ENCODE peak calls at places on chromosomes 2 and 18, in nine cellular contexts. One of them, this sample, is unnamed. For H3K36me3 and H3K4me1, the result is how much of the 10 kb centered on the place peaks cover.

GRCh38 chr2:231928901-231929725 is 2.9 kb upstream of the NPPC start:
- DNase-seq in HCT116: no peak
- DNase-seq in spleen: peak
- DNase-seq in GM23338: no peak
- DNase-seq in stomach: peak
- DNase-seq in transverse colon: no peak
- DNase-seq in K562: no peak
- DNase-seq in sigmoid colon: peak
- DNase-seq in GM12878: no peak
- DNase-seq in this sample: no peak

GRCh38 chr2:37858197-37858711 is 66.8 kb upstream of the RMDN2 start:
- DNase-seq in spleen: no peak
- DNase-seq in stomach: no peak
- DNase-seq in HCT116: no peak
- DNase-seq in transverse colon: peak
- DNase-seq in sigmoid colon: peak
- DNase-seq in GM12878: no peak
- DNase-seq in K562: no peak
- DNase-seq in GM23338: no peak
- DNase-seq in this sample: no peak

GRCh38 chr18:69383191-69383590 is 17.5 kb upstream of the DOK6 start:
- DNase-seq in stomach: no peak
- DNase-seq in HCT116: no peak
- DNase-seq in GM12878: no peak
- DNase-seq in K562: no peak
- DNase-seq in spleen: no peak
- DNase-seq in GM23338: peak
- DNase-seq in sigmoid colon: no peak
- DNase-seq in transverse colon: no peak
- DNase-seq in this sample: no peak

GRCh38 chr2:107687087-107687486 is 139.6 kb upstream of the RGPD4 start:
- DNase-seq in HCT116: no peak
- DNase-seq in spleen: no peak
- DNase-seq in transverse colon: no peak
- DNase-seq in sigmoid colon: no peak
- DNase-seq in GM12878: no peak
- DNase-seq in K562: no peak
- DNase-seq in GM23338: no peak
- DNase-seq in stomach: no peak
- DNase-seq in this sample: no peak

GRCh38 chr2:168565112-168565511 is 109.0 kb downstream of the CERS6 start:
- DNase-seq in stomach: no peak
- DNase-seq in transverse colon: no peak
- DNase-seq in HCT116: no peak
- DNase-seq in GM23338: no peak
- DNase-seq in sigmoid colon: no peak
- DNase-seq in GM12878: no peak
- DNase-seq in spleen: no peak
- DNase-seq in K562: no peak
- DNase-seq in this sample: peak

GRCh38 chr2:211495339-211495738 is 938.9 kb downstream of the CPS1 start:
- DNase-seq in HCT116: no peak
- DNase-seq in GM12878: no peak
- DNase-seq in transverse colon: no peak
- DNase-seq in K562: no peak
- DNase-seq in stomach: no peak
- DNase-seq in spleen: no peak
- DNase-seq in GM23338: no peak
- DNase-seq in sigmoid colon: no peak
- DNase-seq in this sample: no peak

GRCh38 chr18:58590231-58590630 is 38.7 kb downstream of the ALPK2 start:
- DNase-seq in stomach: no peak
- DNase-seq in GM23338: peak
- DNase-seq in spleen: no peak
- DNase-seq in sigmoid colon: peak
- DNase-seq in K562: no peak
- DNase-seq in GM12878: no peak
- DNase-seq in transverse colon: no peak
- DNase-seq in HCT116: no peak
- DNase-seq in this sample: no peak

GRCh38 chr2:46329803-46330775 is 32.9 kb downstream of the EPAS1 start:
- DNase-seq in spleen: no peak
- DNase-seq in GM23338: no peak
- DNase-seq in GM12878: no peak
- DNase-seq in sigmoid colon: no peak
- DNase-seq in transverse colon: no peak
- DNase-seq in HCT116: no peak
- DNase-seq in K562: no peak
- DNase-seq in stomach: no peak
- DNase-seq in this sample: no peak

GRCh38 chr2:43226955-43227829 is 786 bp upstream of the ZFP36L2 start:
- DNase-seq in GM12878: no peak
- DNase-seq in sigmoid colon: peak
- DNase-seq in stomach: peak
- DNase-seq in transverse colon: peak
- DNase-seq in K562: peak
- DNase-seq in spleen: peak
- DNase-seq in GM23338: peak
- DNase-seq in HCT116: peak
- DNase-seq in this sample: peak

GRCh38 chr2:43226558-43226954 is at the start of gene ZFP36L2:
- DNase-seq in transverse colon: peak
- DNase-seq in GM23338: peak
- DNase-seq in K562: peak
- DNase-seq in sigmoid colon: peak
- DNase-seq in spleen: peak
- DNase-seq in GM12878: no peak
- DNase-seq in stomach: peak
- DNase-seq in HCT116: peak
- DNase-seq in this sample: peak

GRCh38 chr2:43224571-43225092 is 1.8 kb downstream of the ZFP36L2 start:
- DNase-seq in stomach: no peak
- DNase-seq in HCT116: no peak
- DNase-seq in GM12878: no peak
- DNase-seq in K562: peak
- DNase-seq in sigmoid colon: peak
- DNase-seq in spleen: peak
- DNase-seq in GM23338: peak
- DNase-seq in transverse colon: no peak
- DNase-seq in this sample: no peak

GRCh38 chr2:43225093-43225787 is 1.2 kb downstream of the ZFP36L2 start:
- DNase-seq in K562: peak
- DNase-seq in transverse colon: peak
- DNase-seq in stomach: peak
- DNase-seq in HCT116: no peak
- DNase-seq in GM23338: peak
- DNase-seq in spleen: peak
- DNase-seq in GM12878: no peak
- DNase-seq in sigmoid colon: peak
- DNase-seq in this sample: peak

DNA sequence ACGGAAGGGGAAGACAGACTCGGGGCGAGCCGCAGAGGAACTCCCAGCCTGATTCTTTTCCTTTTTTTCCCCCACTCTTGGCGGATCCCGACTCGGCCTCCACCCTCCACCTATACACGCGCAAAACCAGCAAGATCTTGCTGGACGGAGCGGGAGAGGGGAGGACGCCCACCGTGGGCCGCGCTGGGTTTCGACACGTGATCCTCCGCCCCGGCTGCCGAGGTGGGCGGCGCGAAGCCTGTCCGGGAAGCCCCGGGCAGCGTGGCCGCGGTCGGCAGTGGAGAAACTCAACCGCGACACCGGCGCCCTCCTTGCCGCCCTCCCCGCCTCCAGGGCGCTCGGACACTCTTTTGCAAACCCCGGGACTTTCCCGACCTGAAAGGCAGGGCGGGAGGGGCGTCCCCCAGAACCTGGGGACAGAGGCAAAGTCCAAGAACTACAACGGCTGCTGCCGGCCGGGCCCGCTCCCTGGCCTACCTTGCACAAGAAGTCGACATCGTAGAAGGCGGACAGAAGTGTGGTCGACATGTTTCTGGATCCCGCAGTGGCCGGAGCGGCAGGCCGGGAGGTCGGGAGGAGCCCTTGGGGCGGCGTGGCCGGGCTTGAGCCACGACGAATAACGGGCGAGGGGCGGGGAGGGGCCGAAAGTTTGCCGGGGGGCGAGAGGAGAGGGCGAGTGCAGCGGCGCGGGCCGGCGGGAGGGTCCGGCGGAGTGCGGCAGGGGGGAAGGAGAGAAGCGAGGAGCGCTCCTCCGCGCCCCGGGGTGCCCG is 433 bp downstream of the ZFP36L2 start:
- DNase-seq in transverse colon: no peak
- DNase-seq in HCT116: no peak
- DNase-seq in stomach: no peak
- DNase-seq in GM12878: no peak
- DNase-seq in K562: peak
- DNase-seq in spleen: peak
- DNase-seq in sigmoid colon: peak
- DNase-seq in GM23338: peak
- DNase-seq in this sample: peak
- TF ChIP-seq POLR2AphosphoS5 in transverse colon: no peak
- TF ChIP-seq POLR2AphosphoS5 in HCT116: no peak
- TF ChIP-seq POLR2AphosphoS5 in stomach: no peak
- TF ChIP-seq POLR2AphosphoS5 in GM12878: peak
- TF ChIP-seq POLR2AphosphoS5 in K562: no peak
- TF ChIP-seq POLR2AphosphoS5 in spleen: peak
- TF ChIP-seq POLR2AphosphoS5 in sigmoid colon: peak
- TF ChIP-seq POLR2AphosphoS5 in GM23338: peak
- TF ChIP-seq POLR2AphosphoS5 in this sample: peak

GRCh38 chr2:174617713-174618112 is 20.1 kb upstream of the WIPF1 start:
- DNase-seq in spleen: no peak
- DNase-seq in GM12878: no peak
- DNase-seq in stomach: no peak
- DNase-seq in transverse colon: no peak
- DNase-seq in K562: no peak
- DNase-seq in HCT116: no peak
- DNase-seq in sigmoid colon: no peak
- DNase-seq in GM23338: no peak
- DNase-seq in this sample: no peak

GRCh38 chr2:174623106-174623680 is 25.6 kb upstream of the WIPF1 start:
- DNase-seq in GM12878: no peak
- DNase-seq in GM23338: no peak
- DNase-seq in sigmoid colon: no peak
- DNase-seq in transverse colon: no peak
- DNase-seq in spleen: no peak
- DNase-seq in K562: no peak
- DNase-seq in stomach: no peak
- DNase-seq in HCT116: no peak
- DNase-seq in this sample: no peak

GRCh38 chr2:174618179-174618578 is 20.6 kb upstream of the WIPF1 start:
- DNase-seq in spleen: peak
- DNase-seq in sigmoid colon: no peak
- DNase-seq in K562: no peak
- DNase-seq in transverse colon: no peak
- DNase-seq in GM23338: no peak
- DNase-seq in GM12878: no peak
- DNase-seq in stomach: no peak
- DNase-seq in HCT116: no peak
- DNase-seq in this sample: no peak

GRCh38 chr2:174623690-174624089 is 26.1 kb upstream of the WIPF1 start:
- DNase-seq in transverse colon: no peak
- DNase-seq in GM23338: no peak
- DNase-seq in spleen: no peak
- DNase-seq in sigmoid colon: no peak
- DNase-seq in GM12878: no peak
- DNase-seq in HCT116: no peak
- DNase-seq in K562: no peak
- DNase-seq in stomach: no peak
- DNase-seq in this sample: no peak

DNA sequence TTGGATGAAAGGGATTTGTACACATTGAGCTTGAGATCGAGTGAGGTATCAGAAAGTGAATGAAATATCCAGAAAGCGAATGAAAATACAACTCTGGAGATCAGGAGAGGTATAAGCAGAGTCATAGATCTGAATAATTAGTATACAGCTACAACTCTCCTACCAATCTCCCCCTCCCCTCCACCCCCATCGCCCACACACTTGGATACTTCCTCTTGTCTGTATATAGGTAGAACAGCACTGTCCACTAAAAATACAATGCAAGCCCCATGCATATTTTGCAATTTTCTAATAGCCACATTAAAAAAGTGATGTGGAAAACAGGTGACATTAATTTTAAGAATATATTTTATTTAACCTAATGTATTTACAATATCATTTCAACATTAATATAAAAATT is 23.7 kb upstream of the WIPF1 start:
- DNase-seq in stomach: no peak
- DNase-seq in spleen: no peak
- DNase-seq in sigmoid colon: no peak
- DNase-seq in HCT116: no peak
- DNase-seq in transverse colon: no peak
- DNase-seq in GM12878: no peak
- DNase-seq in GM23338: no peak
- DNase-seq in K562: no peak
- DNase-seq in this sample: no peak
- H3K36me3 ChIP-seq in stomach: under half
- H3K36me3 ChIP-seq in spleen: half or more
- H3K36me3 ChIP-seq in sigmoid colon: under half
- H3K36me3 ChIP-seq in HCT116: under half
- H3K36me3 ChIP-seq in transverse colon: under half
- H3K36me3 ChIP-seq in GM12878: under half
- H3K36me3 ChIP-seq in GM23338: under half
- H3K36me3 ChIP-seq in K562: under half
- H3K36me3 ChIP-seq in this sample: under half

GRCh38 chr2:86429335-86429734 is 11.8 kb upstream of the KDM3A start:
- DNase-seq in spleen: no peak
- DNase-seq in transverse colon: no peak
- DNase-seq in K562: no peak
- DNase-seq in GM12878: no peak
- DNase-seq in HCT116: no peak
- DNase-seq in GM23338: no peak
- DNase-seq in stomach: no peak
- DNase-seq in sigmoid colon: no peak
- DNase-seq in this sample: no peak

GRCh38 chr2:86426271-86426670 is 14.9 kb upstream of the KDM3A start:
- DNase-seq in GM23338: no peak
- DNase-seq in transverse colon: no peak
- DNase-seq in K562: no peak
- DNase-seq in spleen: no peak
- DNase-seq in HCT116: no peak
- DNase-seq in GM12878: no peak
- DNase-seq in stomach: no peak
- DNase-seq in sigmoid colon: no peak
- DNase-seq in this sample: peak

GRCh38 chr2:86434290-86434689 is 6.9 kb upstream of the KDM3A start:
- DNase-seq in stomach: no peak
- DNase-seq in HCT116: no peak
- DNase-seq in sigmoid colon: no peak
- DNase-seq in GM23338: no peak
- DNase-seq in K562: no peak
- DNase-seq in GM12878: no peak
- DNase-seq in transverse colon: no peak
- DNase-seq in spleen: no peak
- DNase-seq in this sample: no peak

GRCh38 chr2:86433137-86433536 is 8.0 kb upstream of the KDM3A start:
- DNase-seq in K562: no peak
- DNase-seq in transverse colon: no peak
- DNase-seq in spleen: no peak
- DNase-seq in GM23338: no peak
- DNase-seq in sigmoid colon: no peak
- DNase-seq in HCT116: no peak
- DNase-seq in GM12878: no peak
- DNase-seq in stomach: no peak
- DNase-seq in this sample: no peak

GRCh38 chr2:86430368-86430767 is 10.8 kb upstream of the KDM3A start:
- DNase-seq in HCT116: no peak
- DNase-seq in GM12878: no peak
- DNase-seq in sigmoid colon: no peak
- DNase-seq in transverse colon: no peak
- DNase-seq in stomach: no peak
- DNase-seq in GM23338: no peak
- DNase-seq in spleen: no peak
- DNase-seq in K562: no peak
- DNase-seq in this sample: no peak
- H3K4me1 ChIP-seq in HCT116: under half
- H3K4me1 ChIP-seq in GM12878: under half
- H3K4me1 ChIP-seq in sigmoid colon: under half
- H3K4me1 ChIP-seq in transverse colon: under half
- H3K4me1 ChIP-seq in stomach: under half
- H3K4me1 ChIP-seq in GM23338: under half
- H3K4me1 ChIP-seq in spleen: under half
- H3K4me1 ChIP-seq in K562: under half
- H3K4me1 ChIP-seq in this sample: under half

DNA sequence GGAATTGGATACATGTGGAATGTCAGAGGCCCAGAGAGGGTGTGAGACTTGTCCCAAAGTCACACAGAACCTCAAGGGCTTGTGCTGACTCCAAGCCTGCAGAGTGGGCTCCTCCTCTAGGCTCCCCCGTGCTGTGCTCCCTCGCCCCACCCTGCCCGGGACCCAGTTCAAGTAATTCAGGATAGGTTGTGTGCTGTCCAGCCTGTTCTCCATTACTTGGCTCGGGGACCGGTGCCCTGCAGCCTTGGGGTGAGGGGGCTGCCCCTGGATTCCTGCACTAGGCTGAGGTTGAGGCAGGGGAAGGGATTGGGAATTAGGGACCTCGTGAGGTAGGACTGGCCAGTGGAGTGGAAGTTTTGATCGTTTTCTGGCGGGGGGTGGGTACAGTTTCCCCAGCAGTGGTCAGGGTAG is 2.8 kb downstream of the CTDSP1 start:
- DNase-seq in stomach: no peak
- DNase-seq in transverse colon: no peak
- DNase-seq in GM12878: no peak
- DNase-seq in HCT116: no peak
- DNase-seq in spleen: no peak
- DNase-seq in K562: no peak
- DNase-seq in sigmoid colon: no peak
- DNase-seq in GM23338: no peak
- DNase-seq in this sample: no peak
- TF ChIP-seq POLR2AphosphoS5 in stomach: no peak
- TF ChIP-seq POLR2AphosphoS5 in transverse colon: no peak
- TF ChIP-seq POLR2AphosphoS5 in GM12878: no peak
- TF ChIP-seq POLR2AphosphoS5 in HCT116: no peak
- TF ChIP-seq POLR2AphosphoS5 in spleen: peak
- TF ChIP-seq POLR2AphosphoS5 in K562: no peak
- TF ChIP-seq POLR2AphosphoS5 in sigmoid colon: no peak
- TF ChIP-seq POLR2AphosphoS5 in GM23338: no peak
- TF ChIP-seq POLR2AphosphoS5 in this sample: no peak